ENCODE peak calls at places on chromosomes 3 and 15, in five cellular contexts. J, F, H, D and L are unnamed samples.

GRCh38 chr3:150303776-150304175 is 104.3 kb upstream of the TSC22D2 start:
- DNase-seq in H (no peak), D (no peak), J (peak; percentile 31), F (no peak), L (no peak)

GRCh38 chr3:72724070-72724469 is 124.2 kb downstream of the SHQ1 start:
- DNase-seq in H (no peak), F (no peak), J (peak; percentile 97), D (no peak), L (no peak)

GRCh38 chr15:60651734-60652141 is 172.8 kb upstream of the ICE2 start:
- DNase-seq in J (no peak), F (no peak), D (no peak), H (no peak), L (no peak)

GRCh38 chr3:113232367-113232766 is 21.0 kb downstream of the BOC start:
- DNase-seq in H (no peak), D (no peak), J (no peak), F (no peak), L (no peak)

GRCh38 chr3:150531775-150532174 is 14.5 kb downstream of the SERP1 start:
- DNase-seq in D (no peak), F (no peak), H (no peak), J (no peak), L (no peak)

GRCh38 chr3:168591587-168591986 is 495.9 kb upstream of the GOLIM4 start:
- DNase-seq in D (no peak), F (no peak), J (no peak), H (no peak), L (no peak)

GRCh38 chr15:96789999-96790398 is 459.5 kb downstream of the NR2F2 start:
- DNase-seq in F (no peak), H (no peak), D (no peak), J (no peak), L (no peak)

GRCh38 chr3:88180398-88180999 is 30.7 kb downstream of the C3orf38 start:
- DNase-seq in F (no peak), D (no peak), J (peak; percentile 30), H (no peak), L (peak; percentile 38)

GRCh38 chr3:29679967-29680366 is 399.1 kb downstream of the RBMS3 start:
- DNase-seq in H (no peak), D (no peak), F (no peak), J (no peak), L (no peak)

GRCh38 chr3:12719984-12720656 is 38.9 kb downstream of the TMEM40 start:
- DNase-seq in H (no peak), F (peak; percentile 72), D (peak; percentile 79), J (peak; percentile 84), L (peak; percentile 70)

GRCh38 chr3:141257971-141258370 is 26.3 kb downstream of the PXYLP1 start:
- DNase-seq in D (no peak), F (no peak), H (no peak), J (no peak), L (no peak)

GRCh38 chr3:47098910-47099309 is 65.0 kb downstream of the SETD2 start:
- DNase-seq in H (no peak), F (no peak), J (no peak), D (no peak), L (no peak)

GRCh38 chr15:68511073-68511991 is 67.5 kb upstream of the CORO2B start:
- DNase-seq in D (peak; percentile 57), J (no peak), F (peak; percentile 70), H (no peak), L (peak; percentile 76)

GRCh38 chr3:189148090-189148507 is 23.7 kb upstream of the TPRG1 start:
- DNase-seq in D (peak; percentile 56), J (peak; percentile 53), F (peak; percentile 71), H (no peak), L (peak; percentile 51)

GRCh38 chr3:51869304-51869703 is 6.1 kb downstream of the IQCF5 start:
- DNase-seq in J (no peak), H (no peak), F (no peak), D (no peak), L (no peak)

GRCh38 chr15:74835312-74835823 is 7.6 kb downstream of the ULK3 start:
- DNase-seq in D (peak; percentile 62), F (peak; percentile 65), J (peak; percentile 68), H (no peak), L (no peak)

GRCh38 chr3:87855626-87856025 is 203.2 kb downstream of the CGGBP1 start:
- DNase-seq in J (peak; percentile 67), F (no peak), D (no peak), H (no peak), L (no peak)

GRCh38 chr3:127221062-127222035 is 28.4 kb downstream of the PRR23E start:
- DNase-seq in D (no peak), H (peak; percentile 50), F (no peak), J (no peak), L (no peak)

GRCh38 chr3:99505646-99506269 is 132.6 kb upstream of the COL8A1 start:
- DNase-seq in D (peak; percentile 68), F (no peak), J (peak; percentile 16), H (no peak), L (no peak)

GRCh38 chr3:114155370-114155821 is 23.5 kb downstream of the DRD3 start:
- DNase-seq in F (no peak), J (peak; percentile 10), D (no peak), H (no peak), L (no peak)

GRCh38 chr3:72848703-72849081 is 447 bp upstream of the SHQ1 start:
- DNase-seq in H (no peak), F (no peak), D (no peak), J (no peak), L (no peak)

GRCh38 chr3:100928638-100929428 is 64.4 kb downstream of the ABI3BP start:
- DNase-seq in J (peak; percentile 69), H (no peak), D (no peak), F (no peak), L (peak; percentile 28)

GRCh38 chr3:58124387-58124786 is 86.4 kb downstream of the DNASE1L3 start:
- DNase-seq in D (no peak), H (no peak), F (no peak), J (no peak), L (no peak)

GRCh38 chr3:188697127-188697526 is 474.6 kb upstream of the TPRG1 start:
- DNase-seq in H (no peak), D (no peak), J (no peak), F (no peak), L (no peak)

DNA sequence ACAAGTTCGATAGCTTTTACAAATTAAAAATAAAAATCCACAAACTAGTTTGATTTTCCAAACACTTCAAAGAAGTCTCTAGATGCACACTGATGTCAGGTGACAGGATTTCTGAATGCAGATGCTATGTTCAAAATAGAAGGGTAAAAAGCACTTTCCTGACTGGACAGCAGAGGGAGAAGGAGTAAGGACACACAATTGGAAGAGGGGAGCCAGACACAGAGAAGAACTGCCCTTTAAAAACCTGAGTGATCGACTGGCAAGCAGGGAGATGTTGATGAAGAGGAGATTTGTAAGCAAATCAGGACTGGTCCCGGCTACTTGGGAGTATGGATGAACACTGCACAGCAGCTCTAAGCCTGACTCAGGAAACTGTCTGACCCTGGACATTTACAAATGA is 612.8 kb downstream of the MAGI1 start:
- DNase-seq in F (no peak), H (no peak), D (no peak), J (peak; percentile 23), L (peak; percentile 18)
- TF ChIP-seq CTCF in F (no peak), H (no peak), D (no peak), J (peak; percentile 43), L (peak; percentile 65)

GRCh38 chr3:41205591-41205990 is 6.3 kb downstream of the CTNNB1 start:
- DNase-seq in D (no peak), J (no peak), H (no peak), F (no peak), L (no peak)

GRCh38 chr3:41204369-41204768 is 5.1 kb downstream of the CTNNB1 start:
- DNase-seq in D (no peak), F (no peak), J (no peak), H (no peak), L (no peak)

GRCh38 chr3:41208507-41208906 is 9.2 kb downstream of the CTNNB1 start:
- DNase-seq in D (peak; percentile 28), H (no peak), F (no peak), J (no peak), L (no peak)

GRCh38 chr3:41209646-41210045 is 10.3 kb downstream of the CTNNB1 start:
- DNase-seq in J (no peak), D (no peak), H (no peak), F (no peak), L (no peak)

DNA sequence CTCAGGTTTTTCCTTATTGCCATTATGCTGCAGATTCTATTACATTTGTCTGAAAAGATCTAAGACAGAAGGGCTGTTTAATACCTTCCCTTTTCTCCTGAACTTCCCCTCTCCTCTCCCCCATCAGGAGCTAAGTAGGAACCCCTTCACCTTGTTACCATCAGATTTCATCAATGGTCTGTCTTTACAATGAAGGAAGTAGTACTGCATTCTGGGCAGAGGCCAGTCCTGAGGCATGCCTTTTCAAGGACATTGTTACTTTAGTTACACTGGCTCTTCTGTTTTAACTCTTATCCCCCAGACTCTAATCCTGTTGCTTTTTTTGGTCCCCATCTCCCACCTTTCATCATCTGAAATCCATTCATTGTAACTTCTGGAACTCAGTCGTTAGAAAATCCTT is 8.1 kb downstream of the CTNNB1 start:
- DNase-seq in F (no peak), J (no peak), D (no peak), H (no peak), L (no peak)
- H3K4me3 ChIP-seq in F (no peak overlapping the region), J (no peak overlapping the region), D (no peak overlapping the region), H (no peak overlapping the region), L (no peak overlapping the region)

DNA sequence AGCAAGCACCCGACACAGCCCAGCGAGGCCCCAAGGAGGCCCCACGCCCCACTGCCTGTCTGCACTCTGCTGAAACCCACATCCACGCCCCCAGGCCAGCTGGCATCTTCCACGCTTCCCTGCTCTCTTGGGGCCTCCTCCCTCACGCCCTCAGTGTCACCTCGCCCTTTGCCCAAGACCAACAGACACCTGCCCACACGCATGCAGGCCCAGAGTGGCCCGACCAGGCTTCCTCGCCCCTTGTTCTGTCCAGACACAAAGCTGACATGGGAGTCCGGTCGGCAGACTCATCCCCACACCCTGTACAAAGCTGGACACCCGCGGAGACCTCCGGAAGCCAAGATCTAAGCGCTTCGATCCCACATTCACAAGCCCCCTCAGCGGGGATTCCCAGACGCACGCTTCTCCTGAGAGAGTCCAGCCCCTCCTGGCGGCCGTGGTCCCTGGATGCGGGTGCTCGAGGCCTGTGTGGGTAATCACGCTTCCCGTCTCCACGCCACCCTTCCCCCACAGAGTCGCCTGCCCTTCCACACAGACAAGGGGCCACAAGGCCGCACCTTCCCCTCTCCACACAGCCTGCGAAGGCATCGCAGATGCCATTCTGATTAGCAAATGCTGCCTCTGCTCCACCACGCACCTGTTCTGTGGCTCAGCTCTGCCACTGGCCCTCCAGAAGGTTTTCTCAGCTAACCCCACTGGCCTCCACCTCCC is 176.6 kb downstream of the XXYLT1 start:
- DNase-seq in J (no peak), D (no peak), F (no peak), H (no peak), L (no peak)
- TF ChIP-seq CTCF in J (no peak), D (no peak), F (no peak), H (no peak), L (no peak)

GRCh38 chr3:195012571-195012970 is 258.4 kb downstream of the XXYLT1 start:
- DNase-seq in J (no peak), F (no peak), H (no peak), D (no peak), L (no peak)

GRCh38 chr3:195015021-195015420 is 255.9 kb downstream of the XXYLT1 start:
- DNase-seq in H (no peak), F (no peak), J (peak; percentile 50), D (no peak), L (no peak)

GRCh38 chr3:195013411-195013810 is 257.5 kb downstream of the XXYLT1 start:
- DNase-seq in J (no peak), H (no peak), F (no peak), D (no peak), L (no peak)

GRCh38 chr3:195012100-195012499 is 258.9 kb downstream of the XXYLT1 start:
- DNase-seq in F (no peak), H (no peak), D (no peak), J (no peak), L (no peak)

GRCh38 chr3:195013962-195014361 is 257.0 kb downstream of the XXYLT1 start:
- DNase-seq in H (no peak), J (no peak), F (no peak), D (no peak), L (no peak)
- H3K4me3 ChIP-seq in H (no peak overlapping the region), J (no peak overlapping the region), F (no peak overlapping the region), D (no peak overlapping the region), L (no peak overlapping the region)